ENCODE peak calls at places on chromosomes 4 and X, in nine cellular contexts. F is HCT116, M is breast epithelium, H is Panc1, S is stomach, Q is suprapubic skin, N is transverse colon, I is HepG2, L is sigmoid colon. K is an unnamed sample.

GRCh38 chr4:13919021-13919441 is 291.5 kb upstream of the BOD1L1 start:
- DNase-seq in L (peak; percentile 76), N (no peak), H (no peak), M (no peak), S (no peak), I (no peak), Q (no peak), F (no peak), K (no peak)

GRCh38 chrX:63855896-63856295 is 70.9 kb upstream of the ARHGEF9 start:
- DNase-seq in M (no peak), Q (no peak), N (no peak), L (no peak), I (no peak), H (no peak), S (no peak), F (no peak), K (no peak)

GRCh38 chr4:925771-926500 is 6.2 kb downstream of the GAK start:
- DNase-seq in S (no peak), N (no peak), H (no peak), L (no peak), F (no peak), I (no peak), Q (peak; percentile 65), M (no peak), K (no peak)

GRCh38 chr4:51885371-51885770 is 42.4 kb downstream of the DCUN1D4 start:
- DNase-seq in H (no peak), Q (no peak), M (no peak), N (no peak), L (no peak), S (no peak), F (peak; percentile 13), I (peak; percentile 44), K (no peak)

GRCh38 chr4:48129307-48130014 is 4.6 kb downstream of the TXK start:
- DNase-seq in L (no peak), S (no peak), H (no peak), M (no peak), N (peak; percentile 52), Q (no peak), I (no peak), F (no peak), K (no peak)

GRCh38 chr4:119655111-119655837 is 26.7 kb upstream of the PDE5A start:
- DNase-seq in Q (no peak), N (no peak), S (no peak), I (no peak), M (no peak), L (no peak), F (no peak), H (no peak), K (no peak)

GRCh38 chr4:101655847-101656246 is 134.7 kb upstream of the BANK1 start:
- DNase-seq in Q (no peak), S (no peak), M (no peak), N (no peak), I (no peak), H (no peak), F (no peak), L (no peak), K (no peak)

GRCh38 chrX:103941201-103941975 is 21.0 kb upstream of the TMSB15B start:
- DNase-seq in S (no peak), N (no peak), H (no peak), L (no peak), I (no peak), M (no peak), F (no peak), Q (no peak), K (no peak)

GRCh38 chr4:159047478-159048165 is 55.3 kb upstream of the RAPGEF2 start:
- DNase-seq in F (no peak), L (no peak), I (peak; percentile 25), Q (no peak), N (no peak), H (no peak), S (no peak), M (no peak), K (no peak)

GRCh38 chrX:1815456-1816175 is 200.8 kb downstream of the ASMT start:
- DNase-seq in N (no peak), M (no peak), S (no peak), Q (no peak), I (no peak), H (no peak), F (no peak), L (no peak), K (no peak)

GRCh38 chr4:5165419-5166369 is 114.4 kb downstream of the STK32B start:
- DNase-seq in N (no peak), M (no peak), L (no peak), H (no peak), I (no peak), F (no peak), S (no peak), Q (no peak), K (no peak)

GRCh38 chr4:86032476-86033022 is 327.3 kb downstream of the MAPK10 start:
- DNase-seq in N (no peak), M (peak; percentile 71), F (no peak), S (no peak), Q (no peak), L (peak; percentile 59), H (no peak), I (no peak), K (no peak)

GRCh38 chrX:64205441-64205734 is at the start of gene AMER1:
- DNase-seq in F (no peak), Q (no peak), M (no peak), N (peak; percentile 58), H (no peak), I (no peak), S (no peak), L (no peak), K (no peak)

GRCh38 chr4:102614801-102615200 is 113.6 kb downstream of the NFKB1 start:
- DNase-seq in F (no peak), H (no peak), N (peak; percentile 34), M (no peak), L (no peak), S (no peak), Q (no peak), I (no peak), K (no peak)

GRCh38 chr4:20273793-20274192 is 22.1 kb downstream of the SLIT2 start:
- DNase-seq in S (no peak), M (no peak), L (no peak), Q (no peak), I (no peak), F (no peak), H (no peak), N (no peak), K (no peak)

GRCh38 chrX:148741441-148741840 is 241.0 kb downstream of the AFF2 start:
- DNase-seq in I (no peak), S (no peak), F (no peak), H (no peak), L (no peak), N (no peak), Q (no peak), M (no peak), K (no peak)

GRCh38 chr4:85658766-85659439 is 184.0 kb downstream of the ARHGAP24 start:
- DNase-seq in H (no peak), F (no peak), S (no peak), I (no peak), L (no peak), N (no peak), M (no peak), Q (no peak), K (no peak)

DNA sequence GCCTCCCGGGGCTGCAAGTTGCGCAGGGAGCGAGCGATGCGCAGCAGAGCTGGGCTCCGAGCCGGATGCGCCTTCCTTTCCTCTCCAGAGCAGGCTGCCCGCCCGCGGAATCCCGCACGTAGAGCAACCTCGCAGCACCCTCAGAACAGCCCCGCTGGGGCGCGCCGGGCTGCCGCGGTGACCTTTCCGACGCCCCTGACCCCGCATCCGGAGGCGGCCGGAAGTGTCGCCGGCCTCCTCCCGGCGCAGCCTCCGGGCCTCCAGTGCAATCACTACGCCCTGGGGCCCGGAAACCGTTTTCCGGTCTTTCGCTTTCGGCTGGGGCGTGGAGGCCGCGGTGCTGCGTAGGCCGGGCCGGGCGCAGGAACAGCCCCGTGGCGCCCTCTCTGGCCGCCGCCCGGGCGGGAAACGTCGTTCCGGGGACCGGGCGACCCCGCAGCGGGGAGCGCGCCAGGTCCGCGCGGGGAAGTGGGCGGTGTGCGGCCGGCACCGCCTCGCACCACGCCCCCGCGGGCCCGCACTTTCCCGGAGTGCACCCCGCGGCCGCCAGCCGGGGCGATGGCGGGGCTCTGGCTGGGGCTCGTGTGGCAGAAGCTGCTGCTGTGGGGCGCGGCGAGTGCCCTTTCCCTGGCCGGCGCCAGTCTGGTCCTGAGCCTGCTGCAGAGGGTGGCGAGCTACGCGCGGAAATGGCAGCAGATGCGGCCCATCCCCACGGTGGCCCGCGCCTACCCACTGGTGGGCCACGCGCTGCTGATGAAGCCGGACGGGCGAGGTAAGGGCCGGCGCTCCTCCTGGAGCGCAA is at the start of gene CYP4V2:
- DNase-seq in N (peak; percentile 92), S (peak; percentile 87), F (peak; percentile 51), Q (peak; percentile 88), H (peak; percentile 8), M (peak; percentile 30), I (peak; percentile 60), L (peak; percentile 91), K (peak; percentile 82)
- TF ChIP-seq POLR2AphosphoS5 in N (peak; percentile 68), S (peak; percentile 88), F (peak; percentile 62), Q (peak; percentile 44), H (no peak), M (peak; percentile 82), I (peak; percentile 58), L (peak; percentile 54), K (no peak)

GRCh38 chrX:55326985-55327384 is 62.3 kb upstream of the PAGE3 start:
- DNase-seq in F (no peak), I (no peak), M (no peak), H (no peak), N (peak; percentile 11), Q (no peak), S (no peak), L (no peak), K (no peak)
- TF ChIP-seq POLR2AphosphoS5 in F (no peak), I (no peak), M (peak; percentile 58), H (no peak), N (no peak), Q (no peak), S (no peak), L (peak; percentile 49), K (no peak)

DNA sequence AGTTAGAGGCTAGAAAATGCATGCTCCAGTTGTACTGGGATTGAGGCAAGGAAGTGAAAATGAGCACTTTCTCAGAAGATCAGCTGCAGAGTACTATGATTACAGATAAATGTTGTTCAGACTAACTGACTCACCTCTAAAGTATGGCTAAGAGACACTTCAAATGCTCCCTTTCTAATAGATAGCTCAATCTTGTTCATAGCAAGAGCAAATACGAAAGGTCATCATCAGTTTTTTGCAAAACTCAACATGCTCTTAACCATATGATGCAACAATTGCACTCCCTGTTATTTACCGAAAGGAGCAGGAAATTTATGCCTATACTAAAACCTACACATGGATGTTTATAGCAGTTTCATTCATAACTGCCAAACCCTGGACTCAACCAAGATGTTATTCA is 838.4 kb upstream of the INTU start:
- DNase-seq in S (no peak), N (no peak), L (no peak), Q (no peak), I (no peak), M (no peak), H (no peak), F (no peak), K (no peak)
- TF ChIP-seq POLR2AphosphoS5 in S (no peak), N (no peak), L (no peak), Q (no peak), I (no peak), M (no peak), H (no peak), F (no peak), K (no peak)

DNA sequence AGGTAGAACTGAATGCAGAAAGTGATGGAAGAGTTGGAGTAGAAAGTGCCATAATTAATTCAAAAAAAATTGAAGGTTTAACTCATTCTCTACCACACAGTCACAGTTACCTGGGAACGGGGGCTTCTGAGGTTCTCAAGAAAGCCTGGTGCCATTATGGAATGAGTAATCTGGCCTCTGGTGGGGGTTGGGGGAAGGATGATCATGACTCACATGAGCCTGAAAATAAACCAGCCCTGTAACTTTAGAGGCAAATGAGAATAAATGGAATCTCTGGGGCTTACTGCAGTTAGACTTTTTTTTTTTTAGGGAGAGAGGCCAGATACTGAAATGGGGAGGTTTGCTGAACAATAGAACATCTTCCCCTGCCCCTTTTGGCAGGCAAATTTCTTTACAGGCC is 55.3 kb downstream of the SOD3 start:
- DNase-seq in M (no peak), H (no peak), S (no peak), F (no peak), L (peak; percentile 71), Q (no peak), N (peak; percentile 10), I (no peak), K (no peak)
- TF ChIP-seq POLR2AphosphoS5 in M (no peak), H (no peak), S (peak; percentile 21), F (no peak), L (peak; percentile 56), Q (no peak), N (no peak), I (no peak), K (no peak)

K was measured in GM12892.